ENCODE peak calls at places on chromosomes 1 and 21, in nine cellular contexts. C is fibroblast of the conjunctiva; K is tibial nerve; F is CD8-positive, alpha-beta T cell; B is adrenal gland; D is pons; P is GM04503; O is left ventricle myocardium inferior; R is C1 segment of cervical spinal cord. S is an unnamed sample.

GRCh38 chr21:35373998-35374397 is 324.9 kb upstream of the RUNX1 start:
- DNase-seq in C (no peak), K (no peak), F (no peak), B (no peak), D (no peak), P (no peak), O (no peak), R (no peak), S (no peak)

GRCh38 chr21:41899431-41900202 is 20.5 kb upstream of the PRDM15 start:
- DNase-seq in C (no peak), K (no peak), F (peak; percentile 16), B (no peak), D (no peak), P (no peak), O (no peak), R (no peak), S (no peak)

GRCh38 chr21:25639167-25639921 is at the start of gene JAM2:
- DNase-seq in C (peak; percentile 12), K (peak; percentile 39), F (peak; percentile 55), B (peak; percentile 46), D (no peak), P (no peak), O (peak; percentile 62), R (no peak), S (no peak)

GRCh38 chr1:115337633-115338456 is at the start of gene NGF:
- DNase-seq in C (peak; percentile 65), K (no peak), F (no peak), B (no peak), D (no peak), P (no peak), O (peak; percentile 60), R (no peak), S (no peak)

GRCh38 chr1:171799166-171799565 is 17.7 kb downstream of the METTL13 start:
- DNase-seq in C (no peak), K (no peak), F (no peak), B (no peak), D (no peak), P (no peak), O (no peak), R (no peak), S (no peak)

GRCh38 chr21:45153358-45154318 is 79.3 kb downstream of the ADARB1 start:
- DNase-seq in C (no peak), K (no peak), F (no peak), B (no peak), D (no peak), P (peak; percentile 61), O (no peak), R (no peak), S (no peak)

GRCh38 chr1:56095924-56096655 is 483.3 kb downstream of the PLPP3 start:
- DNase-seq in C (no peak), K (peak; percentile 41), F (no peak), B (no peak), D (peak; percentile 15), P (peak; percentile 97), O (no peak), R (no peak), S (peak; percentile 75)

GRCh38 chr1:111624382-111624781 is 4.8 kb downstream of the RAP1A start:
- DNase-seq in C (no peak), K (no peak), F (no peak), B (no peak), D (no peak), P (no peak), O (no peak), R (no peak), S (no peak)

GRCh38 chr21:38913120-38913975 is 107.6 kb downstream of the ETS2 start:
- DNase-seq in C (no peak), K (peak; percentile 54), F (no peak), B (peak; percentile 74), D (no peak), P (no peak), O (peak; percentile 56), R (no peak), S (no peak)

GRCh38 chr1:121586369-121587229 is 401.8 kb downstream of the SRGAP2C start:
- DNase-seq in C (no peak), K (no peak), F (no peak), B (no peak), D (no peak), P (no peak), O (no peak), R (no peak), S (no peak)

GRCh38 chr1:59046730-59047157 is 250.2 kb upstream of the FGGY start:
- DNase-seq in C (no peak), K (no peak), F (peak; percentile 22), B (no peak), D (no peak), P (no peak), O (no peak), R (no peak), S (no peak)

GRCh38 chr1:65458730-65459396 is 38.4 kb downstream of the LEPR start:
- DNase-seq in C (no peak), K (no peak), F (no peak), B (no peak), D (no peak), P (no peak), O (no peak), R (no peak), S (no peak)